ENCODE peak calls at places on chromosomes 12 and 14, in four cellular contexts. Q is midbrain, G is dorsolateral prefrontal cortex, T is upper lobe of right lung. M is an unnamed sample.

GRCh38 chr14:20441466-20441865 is 5.5 kb upstream of the KLHL33 start:
- DNase-seq in G (no peak), T (no peak), Q (no peak), M (no peak)

GRCh38 chr12:64937466-64937865 is 113.0 kb downstream of the TBC1D30 start:
- DNase-seq in Q (no peak), T (no peak), G (no peak), M (no peak)

GRCh38 chr12:27652174-27652763 is 44.0 kb upstream of the REP15 start:
- DNase-seq in G (no peak), T (no peak), Q (peak; percentile 82), M (no peak)

GRCh38 chr12:130142736-130143135 is 19.5 kb upstream of the FZD10 start:
- DNase-seq in T (no peak), G (no peak), Q (no peak), M (peak; percentile 30)

GRCh38 chr14:72607386-72608125 is 286.3 kb downstream of the DPF3 start:
- DNase-seq in Q (no peak), T (no peak), G (no peak), M (no peak)

GRCh38 chr12:108193922-108194321 is 64.8 kb downstream of the WSCD2 start:
- DNase-seq in G (no peak), Q (no peak), T (no peak), M (no peak)

GRCh38 chr12:104870797-104871196 is 87.3 kb downstream of the SLC41A2 start:
- DNase-seq in T (no peak), G (no peak), Q (no peak), M (no peak)

GRCh38 chr14:92759300-92759678 is 10.9 kb upstream of the LGMN start:
- DNase-seq in Q (no peak), G (no peak), T (no peak), M (no peak)

GRCh38 chr14:76964695-76965094 is 63.8 kb downstream of the IRF2BPL start:
- DNase-seq in T (no peak), G (no peak), Q (no peak), M (no peak)

GRCh38 chr12:15172423-15172822 is 48.8 kb downstream of the RERG start:
- DNase-seq in G (no peak), Q (no peak), T (no peak), M (no peak)

GRCh38 chr12:55073043-55074022 is 52.9 kb upstream of the OR9K2 start:
- DNase-seq in Q (peak; percentile 74), T (peak; percentile 73), G (peak; percentile 75), M (peak; percentile 69)

GRCh38 chr12:106739318-106739717 is 35.2 kb upstream of the RIC8B start:
- DNase-seq in Q (no peak), T (no peak), G (no peak), M (no peak)

GRCh38 chr14:51950007-51950406 is 39.3 kb upstream of the RTRAF start:
- DNase-seq in T (no peak), Q (no peak), G (no peak), M (no peak)

GRCh38 chr12:130620281-130620680 is 95.8 kb downstream of the RIMBP2 start:
- DNase-seq in G (no peak), T (no peak), Q (no peak), M (no peak)